ENCODE peak calls at places on chromosome 15, in six cellular contexts. Q, D, W, R, H and S are unnamed samples.

GRCh38 chr15:28047277-28047676 is 51.8 kb downstream of the OCA2 start:
- DNase-seq in W (no peak), H (no peak), R (no peak), Q (no peak), D (no peak), S (no peak)

GRCh38 chr15:76204558-76204845 is 106.8 kb downstream of the ETFA start:
- DNase-seq in D (no peak), H (no peak), Q (no peak), W (no peak), R (no peak), S (no peak)

GRCh38 chr15:71716990-71717389 is 93.4 kb upstream of the NR2E3 start:
- DNase-seq in R (no peak), H (no peak), W (no peak), Q (no peak), D (peak; percentile 50), S (no peak)

GRCh38 chr15:31326729-31327673 is at the start of gene KLF13:
- DNase-seq in R (no peak), D (peak; percentile 64), H (no peak), W (peak; percentile 77), Q (peak; percentile 84), S (no peak)

GRCh38 chr15:90902996-90903732 is at the start of gene MAN2A2:
- DNase-seq in H (peak; percentile 74), Q (peak; percentile 88), W (peak; percentile 79), R (peak; percentile 74), D (peak; percentile 33), S (peak; percentile 45)

GRCh38 chr15:86650084-86650483 is 570.4 kb downstream of the AGBL1 start:
- DNase-seq in R (no peak), Q (no peak), H (no peak), W (no peak), D (no peak), S (peak; percentile 23)

GRCh38 chr15:66850078-66850991 is 148.3 kb downstream of the SMAD6 start:
- DNase-seq in W (no peak), Q (no peak), R (no peak), D (no peak), H (peak; percentile 86), S (no peak)

GRCh38 chr15:68054658-68055223 is 626 bp downstream of the PIAS1 start:
- DNase-seq in H (peak; percentile 86), D (no peak), R (no peak), Q (peak; percentile 79), W (peak; percentile 66), S (peak; percentile 21)

GRCh38 chr15:78429477-78429876 is 8.5 kb upstream of the IREB2 start:
- DNase-seq in D (no peak), Q (no peak), H (no peak), W (no peak), R (no peak), S (no peak)

GRCh38 chr15:72902245-72902928 is 118.8 kb upstream of the ADPGK start:
- DNase-seq in W (no peak), Q (peak; percentile 86), D (peak; percentile 59), H (no peak), R (no peak), S (no peak)

GRCh38 chr15:83889995-83890394 is 236.1 kb downstream of the ADAMTSL3 start:
- DNase-seq in Q (no peak), R (no peak), W (no peak), H (no peak), D (no peak), S (no peak)

GRCh38 chr15:29465196-29465595 is 195.6 kb upstream of the NSMCE3 start:
- DNase-seq in H (no peak), Q (no peak), D (no peak), R (no peak), W (no peak), S (no peak)

GRCh38 chr15:51286816-51287215 is 51.6 kb downstream of the CYP19A1 start:
- DNase-seq in Q (no peak), H (peak; percentile 73), R (no peak), D (no peak), W (no peak), S (no peak)

GRCh38 chr15:35090104-35090807 is 5.2 kb upstream of the NANOGP8 start:
- DNase-seq in W (no peak), D (no peak), Q (no peak), R (no peak), H (no peak), S (no peak)

GRCh38 chr15:44788748-44789147 is 52.4 kb downstream of the TRIM69 start:
- DNase-seq in W (no peak), D (no peak), H (no peak), Q (no peak), R (no peak), S (no peak)

GRCh38 chr15:92000709-92001108 is 147.2 kb downstream of the SLCO3A1 start:
- DNase-seq in D (no peak), H (no peak), W (no peak), R (no peak), Q (no peak), S (no peak)

GRCh38 chr15:70854669-70854976 is 666 bp upstream of the LARP6 start:
- DNase-seq in H (peak; percentile 63), D (peak; percentile 46), R (no peak), Q (no peak), W (no peak), S (no peak)

GRCh38 chr15:99439524-99439835 is 126.3 kb upstream of the MEF2A start:
- DNase-seq in D (no peak), W (no peak), R (no peak), H (no peak), Q (peak; percentile 12), S (no peak)

GRCh38 chr15:78012643-78013077 is 64.9 kb downstream of the TBC1D2B start:
- DNase-seq in D (no peak), W (no peak), H (no peak), R (no peak), Q (peak; percentile 78), S (no peak)

GRCh38 chr15:59437777-59438574 is at the start of gene FAM81A:
- DNase-seq in W (peak; percentile 91), R (peak; percentile 21), Q (peak; percentile 92), H (peak; percentile 62), D (peak; percentile 67), S (peak; percentile 42)

GRCh38 chr15:59439571-59439970 is 1.6 kb downstream of the FAM81A start:
- DNase-seq in R (no peak), Q (no peak), H (no peak), W (no peak), D (no peak), S (no peak)

GRCh38 chr15:59436774-59437472 is 1.1 kb upstream of the FAM81A start:
- DNase-seq in R (no peak), H (no peak), Q (no peak), W (no peak), D (peak; percentile 29), S (peak; percentile 28)

GRCh38 chr15:59438891-59439290 is 905 bp downstream of the FAM81A start:
- DNase-seq in R (no peak), Q (no peak), D (no peak), H (no peak), W (no peak), S (no peak)

GRCh38 chr15:59437473-59437776 is 561 bp upstream of the FAM81A start:
- DNase-seq in Q (no peak), R (no peak), D (no peak), H (no peak), W (no peak), S (no peak)
- H3K4me3 ChIP-seq in Q (peak overlapping the region; percentile 68), R (peak overlapping the region; percentile 49), D (peak overlapping the region; percentile 56), H (no peak overlapping the region), W (peak overlapping the region; percentile 60), S (peak overlapping the region; percentile 60)

GRCh38 chr15:60917469-60918130 is 311.5 kb downstream of the RORA start:
- DNase-seq in R (no peak), H (no peak), W (peak; percentile 48), Q (peak; percentile 83), D (peak; percentile 58), S (no peak)
- H3K4me3 ChIP-seq in R (no peak overlapping the region), H (no peak overlapping the region), W (no peak overlapping the region), Q (peak overlapping the region; percentile 58), D (no peak overlapping the region), S (no peak overlapping the region)

DNA sequence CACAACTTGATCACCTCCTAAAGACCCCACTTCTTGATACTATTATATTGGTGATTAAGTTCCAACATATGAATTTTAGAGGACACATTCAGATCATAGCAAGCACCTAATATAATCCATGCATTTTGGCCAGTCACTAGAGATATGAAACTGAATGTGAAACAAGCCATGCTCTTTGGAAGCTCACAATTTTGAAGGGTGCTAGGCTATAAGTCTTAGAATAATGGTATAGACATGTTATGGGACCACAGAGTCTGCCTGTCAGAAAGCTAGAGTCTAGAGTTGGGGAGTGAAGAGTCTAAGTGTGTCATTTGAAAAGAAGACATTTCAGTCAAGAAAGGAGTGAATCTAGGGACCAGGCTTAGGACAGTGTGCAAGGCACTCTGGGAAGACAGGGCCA is 186.4 kb upstream of the SLC24A5 start:
- DNase-seq in H (no peak), W (no peak), Q (no peak), D (no peak), R (no peak), S (no peak)
- H3K4me3 ChIP-seq in H (no peak overlapping the region), W (no peak overlapping the region), Q (no peak overlapping the region), D (no peak overlapping the region), R (no peak overlapping the region), S (no peak overlapping the region)

GRCh38 chr15:41921167-41921566 is 27.3 kb upstream of the SPTBN5 start:
- DNase-seq in H (no peak), D (no peak), Q (no peak), W (no peak), R (no peak), S (no peak)
- H3K4me3 ChIP-seq in H (no peak overlapping the region), D (no peak overlapping the region), Q (no peak overlapping the region), W (no peak overlapping the region), R (no peak overlapping the region), S (no peak overlapping the region)

GRCh38 chr15:26771168-26771916 is 1.5 kb downstream of the GABRB3 start:
- DNase-seq in H (peak; percentile 91), W (no peak), Q (no peak), R (no peak), D (no peak), S (no peak)

GRCh38 chr15:26772588-26773484 is at the start of gene GABRB3:
- DNase-seq in H (peak; percentile 87), W (peak; percentile 75), D (peak; percentile 10), Q (peak; percentile 58), R (no peak), S (peak; percentile 30)

GRCh38 chr15:26773917-26774316 is 1.1 kb upstream of the GABRB3 start:
- DNase-seq in R (no peak), H (peak; percentile 85), Q (no peak), W (no peak), D (no peak), S (no peak)

GRCh38 chr15:26773485-26773877 is 615 bp upstream of the GABRB3 start:
- DNase-seq in Q (no peak), D (no peak), R (no peak), W (no peak), H (peak; percentile 67), S (no peak)

DNA sequence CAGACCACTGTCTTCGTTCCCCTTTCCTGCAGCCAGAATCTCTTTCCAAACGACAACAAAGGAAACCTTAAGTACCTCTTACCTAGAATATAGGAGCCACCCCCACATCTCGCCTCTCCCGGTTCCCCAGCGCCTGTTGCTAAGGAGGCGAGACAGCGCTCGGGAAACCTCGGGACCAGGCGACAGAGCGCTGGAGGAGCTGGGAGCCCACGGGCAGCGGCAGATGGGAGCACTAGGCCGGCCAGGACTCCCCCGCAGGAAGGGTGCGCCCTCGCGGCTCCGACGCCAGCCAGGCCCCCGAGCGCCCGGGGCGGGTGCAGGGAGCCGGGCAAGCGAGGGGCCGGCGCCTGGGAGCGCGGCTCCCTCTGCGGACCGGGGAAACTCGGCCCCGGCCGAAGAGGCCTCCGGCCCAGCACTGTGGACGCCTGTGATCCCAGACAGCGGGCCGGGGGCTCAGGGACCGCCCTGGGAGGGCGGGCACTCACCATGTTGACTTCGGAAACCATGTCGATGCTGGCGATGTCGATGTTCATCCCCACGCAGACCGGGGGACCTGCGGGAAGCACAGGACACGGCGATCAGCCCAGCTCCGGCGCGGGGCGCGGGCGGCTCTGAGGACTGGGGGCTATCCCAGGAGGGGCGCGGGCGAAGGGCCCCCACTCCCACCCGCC is 814 bp downstream of the GABRB3 start:
- DNase-seq in W (peak; percentile 73), H (no peak), Q (no peak), D (peak; percentile 3), R (no peak), S (no peak)
- H3K4me3 ChIP-seq in W (peak overlapping the region; percentile 65), H (peak overlapping the region; percentile 84), Q (peak overlapping the region; percentile 52), D (no peak overlapping the region), R (no peak overlapping the region), S (peak overlapping the region; percentile 50)